ENCODE peak calls at places on chromosomes 12 and 14, in six cellular contexts. One of them, this sample, is unnamed.

GRCh38 chr14:38989917-38990546 is 113.0 kb downstream of the SEC23A start:
- DNase-seq in lower lobe of right lung: no peak
- DNase-seq in fibroblast of the aortic adventitia: no peak
- DNase-seq in gastrocnemius medialis: no peak
- DNase-seq in heart left ventricle: no peak
- DNase-seq in body of pancreas: no peak
- DNase-seq in this sample: no peak

GRCh38 chr14:93023039-93023438 is 92.7 kb downstream of the ITPK1 start:
- DNase-seq in lower lobe of right lung: no peak
- DNase-seq in body of pancreas: no peak
- DNase-seq in gastrocnemius medialis: no peak
- DNase-seq in heart left ventricle: no peak
- DNase-seq in fibroblast of the aortic adventitia: no peak
- DNase-seq in this sample: no peak

GRCh38 chr12:30970559-30971202 is 44.1 kb downstream of the TSPAN11 start:
- DNase-seq in fibroblast of the aortic adventitia: peak; percentile 10
- DNase-seq in gastrocnemius medialis: no peak
- DNase-seq in lower lobe of right lung: no peak
- DNase-seq in body of pancreas: no peak
- DNase-seq in heart left ventricle: peak; percentile 56
- DNase-seq in this sample: no peak

GRCh38 chr12:110917467-110917866 is 2.9 kb downstream of the MYL2 start:
- DNase-seq in lower lobe of right lung: no peak
- DNase-seq in gastrocnemius medialis: no peak
- DNase-seq in heart left ventricle: no peak
- DNase-seq in body of pancreas: no peak
- DNase-seq in fibroblast of the aortic adventitia: peak; percentile 80
- DNase-seq in this sample: peak; percentile 62

GRCh38 chr12:110860833-110861291 is 14.1 kb downstream of the CCDC63 start:
- DNase-seq in heart left ventricle: no peak
- DNase-seq in fibroblast of the aortic adventitia: no peak
- DNase-seq in gastrocnemius medialis: no peak
- DNase-seq in body of pancreas: no peak
- DNase-seq in lower lobe of right lung: no peak
- DNase-seq in this sample: no peak

GRCh38 chr14:30016025-30016424 is 88.4 kb upstream of the PRKD1 start:
- DNase-seq in fibroblast of the aortic adventitia: no peak
- DNase-seq in heart left ventricle: no peak
- DNase-seq in gastrocnemius medialis: no peak
- DNase-seq in body of pancreas: no peak
- DNase-seq in lower lobe of right lung: no peak
- DNase-seq in this sample: no peak

GRCh38 chr12:61250303-61250702 is 1009.9 kb upstream of the USP15 start:
- DNase-seq in lower lobe of right lung: no peak
- DNase-seq in fibroblast of the aortic adventitia: no peak
- DNase-seq in body of pancreas: no peak
- DNase-seq in gastrocnemius medialis: no peak
- DNase-seq in heart left ventricle: no peak
- DNase-seq in this sample: no peak

GRCh38 chr12:73424484-73424883 is 1113.2 kb upstream of the ATXN7L3B start:
- DNase-seq in fibroblast of the aortic adventitia: no peak
- DNase-seq in gastrocnemius medialis: no peak
- DNase-seq in lower lobe of right lung: no peak
- DNase-seq in body of pancreas: no peak
- DNase-seq in heart left ventricle: no peak
- DNase-seq in this sample: no peak

GRCh38 chr14:91119556-91120311 is 5.9 kb downstream of the DGLUCY start:
- DNase-seq in heart left ventricle: no peak
- DNase-seq in fibroblast of the aortic adventitia: peak; percentile 91
- DNase-seq in lower lobe of right lung: no peak
- DNase-seq in body of pancreas: no peak
- DNase-seq in gastrocnemius medialis: peak; percentile 83
- DNase-seq in this sample: peak; percentile 33

GRCh38 chr12:6827982-6828670 is at the start of gene P3H3:
- DNase-seq in body of pancreas: no peak
- DNase-seq in heart left ventricle: peak; percentile 51
- DNase-seq in gastrocnemius medialis: no peak
- DNase-seq in fibroblast of the aortic adventitia: peak; percentile 50
- DNase-seq in lower lobe of right lung: no peak
- DNase-seq in this sample: peak; percentile 37

GRCh38 chr12:14993537-14994266 is 20.9 kb downstream of the PDE6H start:
- DNase-seq in lower lobe of right lung: no peak
- DNase-seq in gastrocnemius medialis: no peak
- DNase-seq in body of pancreas: no peak
- DNase-seq in fibroblast of the aortic adventitia: peak; percentile 68
- DNase-seq in heart left ventricle: no peak
- DNase-seq in this sample: peak; percentile 36

GRCh38 chr14:92308676-92309075 is 14.3 kb upstream of the SLC24A4 start:
- DNase-seq in gastrocnemius medialis: no peak
- DNase-seq in body of pancreas: no peak
- DNase-seq in heart left ventricle: no peak
- DNase-seq in lower lobe of right lung: no peak
- DNase-seq in fibroblast of the aortic adventitia: no peak
- DNase-seq in this sample: no peak

GRCh38 chr14:82251434-82251833 is 717.8 kb upstream of the SEL1L start:
- DNase-seq in fibroblast of the aortic adventitia: no peak
- DNase-seq in body of pancreas: no peak
- DNase-seq in lower lobe of right lung: no peak
- DNase-seq in heart left ventricle: no peak
- DNase-seq in gastrocnemius medialis: no peak
- DNase-seq in this sample: no peak

GRCh38 chr12:91833780-91834359 is 311.8 kb downstream of the BTG1 start:
- DNase-seq in fibroblast of the aortic adventitia: peak; percentile 44
- DNase-seq in gastrocnemius medialis: no peak
- DNase-seq in heart left ventricle: no peak
- DNase-seq in body of pancreas: no peak
- DNase-seq in lower lobe of right lung: no peak
- DNase-seq in this sample: no peak

GRCh38 chr14:54653764-54654469 is 87.0 kb downstream of the SAMD4A start:
- DNase-seq in heart left ventricle: peak; percentile 76
- DNase-seq in lower lobe of right lung: no peak
- DNase-seq in body of pancreas: no peak
- DNase-seq in fibroblast of the aortic adventitia: peak; percentile 68
- DNase-seq in gastrocnemius medialis: peak; percentile 49
- DNase-seq in this sample: peak; percentile 91

GRCh38 chr14:84546236-84546635 is 983.7 kb upstream of the FLRT2 start:
- DNase-seq in body of pancreas: no peak
- DNase-seq in gastrocnemius medialis: no peak
- DNase-seq in fibroblast of the aortic adventitia: no peak
- DNase-seq in lower lobe of right lung: no peak
- DNase-seq in heart left ventricle: no peak
- DNase-seq in this sample: peak; percentile 0

GRCh38 chr14:85607571-85608219 is 77.8 kb downstream of the FLRT2 start:
- DNase-seq in lower lobe of right lung: no peak
- DNase-seq in body of pancreas: no peak
- DNase-seq in fibroblast of the aortic adventitia: peak; percentile 80
- DNase-seq in heart left ventricle: no peak
- DNase-seq in gastrocnemius medialis: no peak
- DNase-seq in this sample: peak; percentile 71

GRCh38 chr12:124660846-124661245 is 93.4 kb upstream of the NCOR2 start:
- DNase-seq in lower lobe of right lung: no peak
- DNase-seq in heart left ventricle: no peak
- DNase-seq in body of pancreas: no peak
- DNase-seq in fibroblast of the aortic adventitia: no peak
- DNase-seq in gastrocnemius medialis: no peak
- DNase-seq in this sample: no peak

GRCh38 chr14:101373690-101374295 is 187.5 kb upstream of the DIO3 start:
- DNase-seq in gastrocnemius medialis: no peak
- DNase-seq in fibroblast of the aortic adventitia: no peak
- DNase-seq in heart left ventricle: no peak
- DNase-seq in body of pancreas: no peak
- DNase-seq in lower lobe of right lung: no peak
- DNase-seq in this sample: no peak

GRCh38 chr14:31926123-31926522 is 151.0 kb upstream of the ARHGAP5 start:
- DNase-seq in heart left ventricle: no peak
- DNase-seq in body of pancreas: no peak
- DNase-seq in lower lobe of right lung: no peak
- DNase-seq in fibroblast of the aortic adventitia: peak; percentile 55
- DNase-seq in gastrocnemius medialis: no peak
- DNase-seq in this sample: peak; percentile 46

GRCh38 chr12:105523164-105524057 is 192.9 kb downstream of the C12orf75 start:
- DNase-seq in gastrocnemius medialis: peak; percentile 34
- DNase-seq in body of pancreas: peak; percentile 16
- DNase-seq in heart left ventricle: peak; percentile 91
- DNase-seq in lower lobe of right lung: peak; percentile 62
- DNase-seq in fibroblast of the aortic adventitia: peak; percentile 96
- DNase-seq in this sample: peak; percentile 87

GRCh38 chr14:51603495-51603894 is 48.2 kb upstream of the FRMD6 start:
- DNase-seq in lower lobe of right lung: no peak
- DNase-seq in gastrocnemius medialis: no peak
- DNase-seq in heart left ventricle: no peak
- DNase-seq in body of pancreas: no peak
- DNase-seq in fibroblast of the aortic adventitia: peak; percentile 65
- DNase-seq in this sample: no peak

GRCh38 chr12:109706747-109707469 is 6.7 kb upstream of the FAM222A start:
- DNase-seq in fibroblast of the aortic adventitia: no peak
- DNase-seq in lower lobe of right lung: no peak
- DNase-seq in gastrocnemius medialis: no peak
- DNase-seq in heart left ventricle: no peak
- DNase-seq in body of pancreas: peak; percentile 45
- DNase-seq in this sample: no peak

GRCh38 chr14:33323979-33324378 is 385.3 kb downstream of the NPAS3 start:
- DNase-seq in heart left ventricle: no peak
- DNase-seq in body of pancreas: no peak
- DNase-seq in lower lobe of right lung: no peak
- DNase-seq in gastrocnemius medialis: no peak
- DNase-seq in fibroblast of the aortic adventitia: no peak
- DNase-seq in this sample: no peak

GRCh38 chr14:105023791-105024480 is 3.1 kb upstream of the CDCA4 start:
- DNase-seq in gastrocnemius medialis: no peak
- DNase-seq in fibroblast of the aortic adventitia: peak; percentile 47
- DNase-seq in body of pancreas: no peak
- DNase-seq in heart left ventricle: no peak
- DNase-seq in lower lobe of right lung: no peak
- DNase-seq in this sample: peak; percentile 79
- TF ChIP-seq CTCF in gastrocnemius medialis: no peak
- TF ChIP-seq CTCF in fibroblast of the aortic adventitia: no peak
- TF ChIP-seq CTCF in body of pancreas: no peak
- TF ChIP-seq CTCF in heart left ventricle: no peak
- TF ChIP-seq CTCF in lower lobe of right lung: no peak
- TF ChIP-seq CTCF in this sample: no peak

GRCh38 chr12:68620528-68620927 is 9.8 kb downstream of the RAP1B start:
- DNase-seq in gastrocnemius medialis: no peak
- DNase-seq in lower lobe of right lung: no peak
- DNase-seq in body of pancreas: no peak
- DNase-seq in fibroblast of the aortic adventitia: no peak
- DNase-seq in heart left ventricle: no peak
- DNase-seq in this sample: no peak
- H3K4me3 ChIP-seq in gastrocnemius medialis: no peak overlapping the region
- H3K4me3 ChIP-seq in lower lobe of right lung: no peak overlapping the region
- H3K4me3 ChIP-seq in body of pancreas: no peak overlapping the region
- H3K4me3 ChIP-seq in fibroblast of the aortic adventitia: no peak overlapping the region
- H3K4me3 ChIP-seq in heart left ventricle: no peak overlapping the region
- H3K4me3 ChIP-seq in this sample: no peak overlapping the region

GRCh38 chr12:120698677-120699076 is 11.6 kb upstream of the UNC119B start:
- DNase-seq in lower lobe of right lung: no peak
- DNase-seq in gastrocnemius medialis: no peak
- DNase-seq in heart left ventricle: peak; percentile 36
- DNase-seq in body of pancreas: no peak
- DNase-seq in fibroblast of the aortic adventitia: no peak
- DNase-seq in this sample: no peak
- TF ChIP-seq CTCF in lower lobe of right lung: no peak
- TF ChIP-seq CTCF in gastrocnemius medialis: no peak
- TF ChIP-seq CTCF in heart left ventricle: no peak
- TF ChIP-seq CTCF in body of pancreas: no peak
- TF ChIP-seq CTCF in fibroblast of the aortic adventitia: no peak
- TF ChIP-seq CTCF in this sample: no peak

DNA sequence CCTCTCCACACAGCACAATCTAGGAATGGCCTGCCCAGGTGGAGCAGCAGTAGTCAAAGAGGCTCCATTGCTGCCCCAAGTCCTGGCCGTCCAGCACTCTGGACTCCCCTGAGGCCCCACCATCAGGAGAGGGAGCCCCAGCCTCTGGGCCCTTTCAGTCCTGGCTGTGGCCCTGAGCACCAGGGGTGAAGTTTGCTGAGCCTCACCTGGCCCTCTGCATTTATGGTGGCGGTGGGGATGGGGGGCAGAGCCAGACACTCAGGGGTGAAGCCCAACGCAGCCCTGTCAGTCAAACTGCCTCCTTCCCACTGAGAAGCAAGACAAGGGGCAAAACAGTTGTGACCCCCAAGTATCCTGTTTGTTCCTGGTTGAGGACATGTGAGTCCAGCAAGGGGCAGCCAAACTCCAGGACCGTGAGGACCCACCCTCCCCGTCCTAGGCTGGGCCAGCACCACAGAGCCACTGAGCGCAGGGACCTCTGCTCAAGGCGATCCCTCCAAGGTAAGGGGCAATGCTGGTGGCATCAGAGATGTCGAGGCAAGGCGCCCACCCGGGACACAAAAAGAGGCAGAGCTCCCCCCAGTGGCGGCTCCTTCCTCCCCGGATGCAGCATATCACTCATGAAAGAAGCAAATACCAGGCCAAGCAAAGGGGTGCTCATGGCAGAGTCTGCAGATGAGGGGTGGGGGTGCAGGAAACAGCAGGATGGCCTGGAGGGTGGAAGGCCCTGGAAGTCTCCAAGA is 4.8 kb upstream of the AMN start:
- DNase-seq in heart left ventricle: peak; percentile 67
- DNase-seq in fibroblast of the aortic adventitia: peak; percentile 39
- DNase-seq in body of pancreas: peak; percentile 42
- DNase-seq in gastrocnemius medialis: no peak
- DNase-seq in lower lobe of right lung: peak; percentile 66
- DNase-seq in this sample: peak; percentile 41
- H3K4me3 ChIP-seq in heart left ventricle: no peak overlapping the region
- H3K4me3 ChIP-seq in fibroblast of the aortic adventitia: no peak overlapping the region
- H3K4me3 ChIP-seq in body of pancreas: no peak overlapping the region
- H3K4me3 ChIP-seq in gastrocnemius medialis: no peak overlapping the region
- H3K4me3 ChIP-seq in lower lobe of right lung: no peak overlapping the region
- H3K4me3 ChIP-seq in this sample: no peak overlapping the region

DNA sequence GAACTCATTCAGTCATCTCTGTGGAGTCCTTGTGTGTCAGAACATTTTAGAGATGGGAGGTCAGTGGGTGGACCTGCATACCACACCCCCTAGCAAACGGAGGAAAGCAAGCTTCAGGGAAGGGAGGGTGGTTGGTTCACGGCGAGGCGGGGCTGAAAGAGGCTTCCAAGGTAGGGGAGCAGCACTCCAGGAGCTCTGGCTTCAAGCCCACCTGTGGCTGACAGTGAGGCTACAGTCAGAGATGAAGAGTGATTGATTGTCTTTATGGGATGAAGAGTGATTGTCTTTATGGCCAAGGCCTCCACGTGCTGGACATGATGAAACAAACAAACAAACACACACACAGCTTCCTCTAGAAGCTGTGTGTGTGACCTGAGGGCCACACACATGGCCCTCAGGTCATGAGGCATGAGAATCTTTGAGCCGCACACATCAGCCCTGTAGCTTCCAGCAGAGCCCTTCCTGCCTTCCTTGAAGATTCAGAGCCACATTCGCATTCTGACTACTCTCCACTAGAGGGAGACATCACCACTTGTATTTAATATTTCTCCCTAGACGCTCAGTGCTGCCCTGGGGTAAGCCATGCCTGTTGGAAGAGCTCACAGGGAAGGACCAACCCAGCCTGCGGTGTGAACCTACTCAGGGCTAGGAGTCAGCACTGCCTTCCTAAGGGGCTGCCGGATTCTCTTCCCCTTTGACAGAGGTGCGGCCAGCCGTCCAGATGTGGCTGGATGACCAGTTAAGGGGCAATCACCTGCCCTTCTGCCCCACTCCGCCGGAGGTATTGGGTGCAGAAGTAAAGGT is 54.4 kb upstream of the KCNA1 start:
- DNase-seq in fibroblast of the aortic adventitia: peak; percentile 85
- DNase-seq in body of pancreas: peak; percentile 62
- DNase-seq in gastrocnemius medialis: peak; percentile 19
- DNase-seq in lower lobe of right lung: no peak
- DNase-seq in heart left ventricle: no peak
- DNase-seq in this sample: peak; percentile 79
- TF ChIP-seq CTCF in fibroblast of the aortic adventitia: peak; percentile 83
- TF ChIP-seq CTCF in body of pancreas: peak; percentile 78
- TF ChIP-seq CTCF in gastrocnemius medialis: peak; percentile 40
- TF ChIP-seq CTCF in lower lobe of right lung: peak; percentile 85
- TF ChIP-seq CTCF in heart left ventricle: peak; percentile 77
- TF ChIP-seq CTCF in this sample: peak; percentile 81

This sample was measured in astrocyte of the spinal cord.